ENCODE peak calls at places on chromosome 17, in nine cellular contexts. H, M, N, L, Q, A, J, G and B are unnamed samples.
A peak's percentile ranks its signal among the peaks of the same experiment; 100 is the strongest.

GRCh38 chr17:51907041-51907440 is 251.5 kb downstream of the CA10 start:
- DNase-seq in H (no peak), M (no peak), N (no peak), L (no peak), Q (no peak), A (no peak), J (no peak), G (no peak), B (no peak)

GRCh38 chr17:27559996-27560481 is 70.9 kb upstream of the LGALS9 start:
- DNase-seq in H (peak; percentile 63), M (peak; percentile 89), N (peak; percentile 91), L (no peak), Q (no peak), A (peak; percentile 92), J (no peak), G (peak; percentile 66), B (no peak)

GRCh38 chr17:61144876-61145564 is 254.6 kb upstream of the TBX2 start:
- DNase-seq in H (no peak), M (no peak), N (no peak), L (no peak), Q (no peak), A (peak; percentile 5), J (no peak), G (no peak), B (peak; percentile 94)

GRCh38 chr17:21041753-21042433 is 918 bp downstream of the USP22 start:
- DNase-seq in H (peak; percentile 41), M (peak; percentile 73), N (peak; percentile 75), L (peak; percentile 84), Q (peak; percentile 62), A (peak; percentile 89), J (peak; percentile 83), G (peak; percentile 90), B (peak; percentile 74)

GRCh38 chr17:50638851-50639767 is 4.4 kb downstream of the ABCC3 start:
- DNase-seq in H (peak; percentile 97), M (peak; percentile 98), N (peak; percentile 98), L (no peak), Q (no peak), A (peak; percentile 94), J (no peak), G (peak; percentile 94), B (peak; percentile 89)

GRCh38 chr17:40303706-40304450 is 5.1 kb upstream of the RARA start:
- DNase-seq in H (peak; percentile 64), M (peak; percentile 95), N (peak; percentile 83), L (no peak), Q (no peak), A (no peak), J (no peak), G (no peak), B (peak; percentile 75)

GRCh38 chr17:49984776-49985175 is 10.2 kb downstream of the DLX3 start:
- DNase-seq in H (no peak), M (no peak), N (no peak), L (no peak), Q (no peak), A (no peak), J (no peak), G (no peak), B (no peak)

GRCh38 chr17:78746263-78746948 is 35.7 kb downstream of the CYTH1 start:
- DNase-seq in H (no peak), M (no peak), N (no peak), L (no peak), Q (no peak), A (no peak), J (no peak), G (no peak), B (no peak)

GRCh38 chr17:60333628-60334031 is 58.3 kb downstream of the USP32 start:
- DNase-seq in H (no peak), M (no peak), N (peak; percentile 61), L (no peak), Q (no peak), A (no peak), J (no peak), G (no peak), B (no peak)

GRCh38 chr17:8123695-8124349 is at the start of gene HES7:
- DNase-seq in H (no peak), M (no peak), N (no peak), L (no peak), Q (no peak), A (peak; percentile 57), J (peak; percentile 35), G (no peak), B (peak; percentile 27)

GRCh38 chr17:75688209-75688771 is 21.2 kb downstream of the SAP30BP start:
- DNase-seq in H (peak; percentile 84), M (peak; percentile 72), N (peak; percentile 71), L (peak; percentile 50), Q (no peak), A (no peak), J (no peak), G (no peak), B (no peak)

GRCh38 chr17:17088511-17089205 is 46.4 kb downstream of the MPRIP start:
- DNase-seq in H (no peak), M (no peak), N (no peak), L (no peak), Q (no peak), A (no peak), J (no peak), G (no peak), B (no peak)

GRCh38 chr17:4136373-4136772 is 6.5 kb downstream of the ZZEF1 start:
- DNase-seq in H (no peak), M (peak; percentile 8), N (peak; percentile 73), L (no peak), Q (no peak), A (no peak), J (no peak), G (peak; percentile 90), B (no peak)

GRCh38 chr17:2108170-2108569 is 53.3 kb downstream of the HIC1 start:
- DNase-seq in H (no peak), M (peak; percentile 45), N (no peak), L (no peak), Q (no peak), A (peak; percentile 83), J (no peak), G (no peak), B (no peak)

GRCh38 chr17:57756941-57757340 is 11.8 kb upstream of the CCDC182 start:
- DNase-seq in H (no peak), M (no peak), N (no peak), L (no peak), Q (no peak), A (no peak), J (peak; percentile 65), G (no peak), B (no peak)

GRCh38 chr17:6066183-6066948 is 3.8 kb upstream of the WSCD1 start:
- DNase-seq in H (peak; percentile 8), M (no peak), N (peak; percentile 40), L (no peak), Q (no peak), A (no peak), J (no peak), G (no peak), B (no peak)

GRCh38 chr17:7098802-7099459 is 15.7 kb downstream of the ASGR2 start:
- DNase-seq in H (no peak), M (no peak), N (no peak), L (no peak), Q (no peak), A (no peak), J (no peak), G (peak; percentile 21), B (no peak)

GRCh38 chr17:80717661-80718060 is 173.0 kb downstream of the RPTOR start:
- DNase-seq in H (no peak), M (no peak), N (no peak), L (no peak), Q (no peak), A (peak; percentile 25), J (no peak), G (no peak), B (no peak)
- H3K4me3 ChIP-seq in H (no peak overlapping the region), M (no peak overlapping the region), N (no peak overlapping the region), L (no peak overlapping the region), Q (no peak overlapping the region), A (no peak overlapping the region), J (no peak overlapping the region), G (no peak overlapping the region), B (peak overlapping the region; percentile 19)

DNA sequence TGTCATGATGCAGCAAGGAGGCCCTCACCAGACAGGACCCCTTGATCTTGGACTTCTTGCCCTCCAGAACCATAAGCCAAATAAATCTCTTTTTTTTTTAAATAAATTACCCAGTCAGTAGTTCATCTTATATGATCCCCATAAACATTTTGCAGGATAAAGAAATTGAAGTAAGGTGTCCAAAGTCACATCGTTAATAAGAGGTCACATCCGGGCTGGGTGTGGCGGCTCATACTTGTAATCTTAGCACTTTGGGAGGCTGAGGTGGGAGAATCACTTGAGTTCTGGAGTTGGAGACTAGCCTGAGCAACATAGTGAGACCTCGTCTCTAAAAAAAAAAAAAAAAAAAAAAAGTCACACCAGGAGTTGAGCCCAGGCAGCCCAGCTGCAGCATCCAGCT is 25.3 kb downstream of the HEXIM2 start:
- DNase-seq in H (no peak), M (no peak), N (no peak), L (no peak), Q (no peak), A (no peak), J (no peak), G (no peak), B (no peak)
- TF ChIP-seq CTCF in H (no peak), M (no peak), N (no peak), L (no peak), Q (no peak), A (no peak), J (no peak), G (no peak), B (no peak)

DNA sequence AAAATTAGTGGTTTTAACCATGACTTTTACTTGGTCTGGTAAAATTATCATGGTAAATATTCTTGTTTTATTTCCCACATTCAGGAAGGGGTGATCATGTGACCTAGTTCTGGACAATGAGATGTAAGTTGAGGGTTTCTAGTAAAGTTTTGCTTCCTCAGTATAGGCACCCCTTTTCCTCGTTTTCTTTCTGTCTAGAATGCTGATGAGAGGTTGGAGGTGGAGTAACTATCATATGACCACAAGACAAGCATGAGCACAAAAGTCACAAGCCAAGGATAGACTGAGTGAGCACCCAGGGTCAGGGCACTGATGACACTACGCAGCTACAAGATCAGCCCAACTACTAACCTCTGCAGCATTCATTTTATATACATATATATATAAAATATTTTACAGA is 53.9 kb downstream of the MYO1D start:
- DNase-seq in H (no peak), M (no peak), N (no peak), L (no peak), Q (no peak), A (no peak), J (no peak), G (no peak), B (no peak)
- H3K4me3 ChIP-seq in H (peak overlapping the region; percentile 36), M (no peak overlapping the region), N (peak overlapping the region; percentile 1), L (no peak overlapping the region), Q (no peak overlapping the region), A (no peak overlapping the region), J (peak overlapping the region; percentile 12), G (peak overlapping the region; percentile 45), B (no peak overlapping the region)

GRCh38 chr17:19336938-19337711 is 25.4 kb downstream of the B9D1 start:
- DNase-seq in H (no peak), M (no peak), N (peak; percentile 20), L (no peak), Q (no peak), A (no peak), J (no peak), G (no peak), B (no peak)
- TF ChIP-seq CTCF in H (peak; percentile 15), M (peak; percentile 5), N (peak; percentile 55), L (no peak), Q (no peak), A (no peak), J (peak; percentile 49), G (peak; percentile 13), B (no peak)

DNA sequence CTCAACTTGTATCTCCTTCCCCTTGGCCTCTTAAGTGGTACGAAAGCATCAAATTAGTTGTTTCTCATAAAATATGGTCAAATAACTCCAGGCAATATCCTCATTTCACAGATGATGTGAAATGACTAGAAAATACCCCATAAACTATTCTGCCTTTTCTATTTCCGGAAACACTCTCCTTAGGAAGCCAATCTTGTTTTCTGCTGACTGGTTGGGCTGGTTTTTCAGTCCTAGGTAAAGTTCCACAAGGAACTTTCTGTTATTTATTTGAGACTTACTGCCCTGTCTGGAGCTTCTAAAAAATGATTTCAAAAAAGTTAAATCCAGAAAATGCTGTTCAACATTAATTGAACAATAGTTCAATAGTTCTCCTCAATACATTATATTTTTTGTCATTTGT is 7.3 kb downstream of the MYOCD start:
- DNase-seq in H (no peak), M (no peak), N (no peak), L (no peak), Q (no peak), A (peak; percentile 7), J (no peak), G (no peak), B (no peak)
- H3K4me3 ChIP-seq in H (no peak overlapping the region), M (no peak overlapping the region), N (no peak overlapping the region), L (no peak overlapping the region), Q (no peak overlapping the region), A (no peak overlapping the region), J (no peak overlapping the region), G (no peak overlapping the region), B (no peak overlapping the region)